ENCODE peak calls at places on chromosome 21, in four cellular contexts. D is hippocampal formation; Q is stimulated activated CD4-positive, alpha-beta T cell treated with anti-CD3 and anti-CD28 coated beads, Interleukin-4, amount 100 ng/mL, for 24 hours; X is psoas muscle. V is an unnamed sample.

GRCh38 chr21:15066231-15066577 is 1.4 kb upstream of the NRIP1 start:
- DNase-seq in X (no peak), D (peak), Q (no peak), V (no peak)

GRCh38 chr21:14911351-14911750 is 153.4 kb downstream of the NRIP1 start:
- DNase-seq in Q (no peak), X (no peak), D (no peak), V (no peak)

GRCh38 chr21:14825405-14826032 is 239.3 kb downstream of the NRIP1 start:
- DNase-seq in Q (peak), D (no peak), X (no peak), V (no peak)

GRCh38 chr21:41634211-41634694 is 126.3 kb upstream of the TMPRSS2 start:
- DNase-seq in D (no peak), Q (no peak), X (no peak), V (no peak)

GRCh38 chr21:39696620-39697019 is 48.4 kb upstream of the IGSF5 start:
- DNase-seq in Q (no peak), X (no peak), D (no peak), V (no peak)

GRCh38 chr21:20779321-20779720 is 218.9 kb upstream of the NCAM2 start:
- DNase-seq in D (no peak), Q (no peak), X (no peak), V (no peak)

GRCh38 chr21:33070921-33071877 is 1.3 kb downstream of the OLIG1 start:
- DNase-seq in Q (no peak), X (no peak), D (no peak), V (no peak)

GRCh38 chr21:45130324-45130774 is 56.0 kb downstream of the ADARB1 start:
- DNase-seq in X (no peak), D (peak), Q (no peak), V (no peak)

GRCh38 chr21:24093032-24093431 is 1514.2 kb downstream of the MRPL39 start:
- DNase-seq in X (no peak), D (no peak), Q (no peak), V (no peak)

GRCh38 chr21:33117268-33117888 is 47.4 kb downstream of the OLIG1 start:
- DNase-seq in Q (no peak), D (peak), X (no peak), V (no peak)

GRCh38 chr21:44317241-44317782 is 17.5 kb downstream of the PFKL start:
- DNase-seq in D (peak), X (no peak), Q (no peak), V (no peak)

GRCh38 chr21:45877160-45877438 is 104.5 kb upstream of the COL6A1 start:
- DNase-seq in Q (no peak), X (no peak), D (no peak), V (no peak)

GRCh38 chr21:32233055-32233546 is 45.7 kb downstream of the MIS18A start:
- DNase-seq in X (no peak), D (no peak), Q (no peak), V (no peak)

GRCh38 chr21:31988492-31989285 is 115.9 kb downstream of the HUNK start:
- DNase-seq in Q (no peak), X (no peak), D (no peak), V (no peak)

GRCh38 chr21:43375827-43376795 is 50.8 kb downstream of the SIK1 start:
- DNase-seq in D (no peak), Q (no peak), X (no peak), V (no peak)

GRCh38 chr21:42495027-42495426 is 997 bp downstream of the RSPH1 start:
- DNase-seq in X (no peak), Q (no peak), D (no peak), V (no peak)

GRCh38 chr21:41560701-41561158 is 52.8 kb upstream of the TMPRSS2 start:
- DNase-seq in D (no peak), X (no peak), Q (no peak), V (no peak)

GRCh38 chr21:45617021-45617930 is 26.2 kb upstream of the PCBP3 start:
- DNase-seq in Q (no peak), X (no peak), D (no peak), V (no peak)

GRCh38 chr21:41899431-41900202 is 20.5 kb upstream of the PRDM15 start:
- DNase-seq in X (no peak), Q (peak), D (no peak), V (no peak)

GRCh38 chr21:42921912-42922311 is 3.5 kb downstream of the ERVH48-1 start:
- DNase-seq in Q (no peak), D (no peak), X (no peak), V (no peak)

GRCh38 chr21:38386967-38387366 is 111.3 kb downstream of the ERG start:
- DNase-seq in Q (no peak), D (no peak), X (no peak), V (no peak)

GRCh38 chr21:33126569-33126968 is 56.6 kb downstream of the OLIG1 start:
- DNase-seq in X (no peak), D (peak), Q (no peak), V (no peak)

GRCh38 chr21:38646213-38646837 is 148.0 kb upstream of the ERG start:
- DNase-seq in D (no peak), X (no peak), Q (peak), V (no peak)

GRCh38 chr21:39025198-39025597 is 158.1 kb downstream of the PSMG1 start:
- DNase-seq in Q (no peak), X (no peak), D (no peak), V (no peak)

GRCh38 chr21:36698160-36699025 is 522 bp upstream of the SIM2 start:
- DNase-seq in X (no peak), D (no peak), Q (no peak), V (no peak)

GRCh38 chr21:21163904-21164303 is 165.7 kb downstream of the NCAM2 start:
- DNase-seq in D (peak), Q (peak), X (no peak), V (no peak)

GRCh38 chr21:38643404-38644023 is 145.2 kb upstream of the ERG start:
- DNase-seq in X (no peak), D (no peak), Q (no peak), V (no peak)

GRCh38 chr21:45987121-45987711 is 5.6 kb downstream of the COL6A1 start:
- DNase-seq in X (no peak), D (no peak), Q (no peak), V (peak)

GRCh38 chr21:45709696-45710268 is 66.3 kb downstream of the PCBP3 start:
- DNase-seq in X (no peak), Q (no peak), D (no peak), V (no peak)

GRCh38 chr21:38355353-38355752 is 98.6 kb downstream of the KCNJ15 start:
- DNase-seq in D (no peak), Q (no peak), X (no peak), V (no peak)

GRCh38 chr21:44593598-44594405 is 1.5 kb upstream of the KRTAP10-6 start:
- DNase-seq in X (peak), D (no peak), Q (no peak), V (no peak)

GRCh38 chr21:27157097-27157496 is 190.2 kb upstream of the ADAMTS5 start:
- DNase-seq in Q (no peak), D (no peak), X (no peak), V (no peak)

GRCh38 chr21:41086551-41086950 is 81.4 kb upstream of the BACE2 start:
- DNase-seq in D (no peak), X (no peak), Q (no peak), V (no peak)

V was measured in gastrocnemius medialis.